ENCODE peak calls at places on chromosomes 11 and 22, in six cellular contexts. Z, P, F, L, E and T are unnamed samples. For H3K9me3, the result is how much of the 10 kb centered on the place peaks cover.

GRCh38 chr11:7202412-7202811 is 49.3 kb upstream of the SYT9 start:
- DNase-seq in Z (no peak), P (no peak), F (no peak), L (no peak), E (no peak), T (no peak)

GRCh38 chr11:93051181-93051580 is 81.7 kb downstream of the MTNR1B start:
- DNase-seq in Z (no peak), P (peak), F (no peak), L (no peak), E (no peak), T (no peak)

GRCh38 chr11:74696932-74697687 is 34.1 kb downstream of the CHRDL2 start:
- DNase-seq in Z (peak), P (peak), F (peak), L (peak), E (peak), T (no peak)

GRCh38 chr11:73258104-73258684 is 13.9 kb upstream of the P2RY6 start:
- DNase-seq in Z (no peak), P (no peak), F (no peak), L (no peak), E (peak), T (no peak)

GRCh38 chr11:77806415-77806814 is 14.1 kb downstream of the RSF1 start:
- DNase-seq in Z (no peak), P (no peak), F (no peak), L (no peak), E (no peak), T (no peak)

GRCh38 chr11:113350646-113351045 is 36.3 kb downstream of the TTC12 start:
- DNase-seq in Z (no peak), P (no peak), F (no peak), L (no peak), E (no peak), T (no peak)

GRCh38 chr11:129814244-129814992 is 1.2 kb upstream of the TMEM45B start:
- DNase-seq in Z (no peak), P (no peak), F (no peak), L (no peak), E (no peak), T (peak)

GRCh38 chr11:80860632-80861031 is 1419.8 kb upstream of the TENM4 start:
- DNase-seq in Z (no peak), P (no peak), F (no peak), L (no peak), E (no peak), T (no peak)

GRCh38 chr11:13150487-13150886 is 127.1 kb upstream of the BMAL1 start:
- DNase-seq in Z (no peak), P (no peak), F (no peak), L (no peak), E (no peak), T (no peak)

GRCh38 chr11:32183512-32183911 is 92.6 kb downstream of the RCN1 start:
- DNase-seq in Z (no peak), P (no peak), F (no peak), L (no peak), E (no peak), T (no peak)

GRCh38 chr11:45901646-45902045 is 5.4 kb downstream of the FREY1 start:
- DNase-seq in Z (no peak), P (no peak), F (peak), L (no peak), E (no peak), T (no peak)

GRCh38 chr22:50260801-50261614 is 475 bp downstream of the MAPK12 start:
- DNase-seq in Z (no peak), P (peak), F (no peak), L (no peak), E (no peak), T (peak)

GRCh38 chr22:42610211-42610610 is 4.5 kb downstream of the POLDIP3 start:
- DNase-seq in Z (no peak), P (no peak), F (no peak), L (no peak), E (no peak), T (no peak)

GRCh38 chr22:21076907-21077625 is 31.3 kb downstream of the LRRC74B start:
- DNase-seq in Z (no peak), P (no peak), F (no peak), L (no peak), E (no peak), T (no peak)

GRCh38 chr22:19218541-19219233 is 40.2 kb upstream of the SLC25A1 start:
- DNase-seq in Z (no peak), P (no peak), F (no peak), L (no peak), E (no peak), T (no peak)

GRCh38 chr11:18347471-18348125 is 25.2 kb downstream of the GTF2H1 start:
- DNase-seq in Z (no peak), P (peak), F (no peak), L (no peak), E (no peak), T (no peak)

GRCh38 chr11:86671386-86672006 is 920 bp downstream of the ME3 start:
- DNase-seq in Z (peak), P (no peak), F (peak), L (peak), E (peak), T (no peak)

GRCh38 chr11:56624661-56625110 is 10.0 kb upstream of the OR5M1 start:
- DNase-seq in Z (peak), P (peak), F (no peak), L (no peak), E (no peak), T (peak)

GRCh38 chr11:95680169-95680929 is 109.2 kb downstream of the FAM76B start:
- DNase-seq in Z (no peak), P (peak), F (no peak), L (no peak), E (no peak), T (no peak)

GRCh38 chr11:126452256-126452655 is 96.8 kb downstream of the ST3GAL4 start:
- DNase-seq in Z (no peak), P (no peak), F (no peak), L (no peak), E (no peak), T (no peak)

GRCh38 chr22:50548046-50548912 is 2.6 kb downstream of the KLHDC7B start:
- DNase-seq in Z (no peak), P (no peak), F (peak), L (peak), E (peak), T (peak)

GRCh38 chr22:19772673-19773469 is 12.3 kb downstream of the TBX1 start:
- DNase-seq in Z (no peak), P (no peak), F (no peak), L (no peak), E (no peak), T (peak)

GRCh38 chr11:115741376-115741775 is 237.2 kb upstream of the CADM1 start:
- DNase-seq in Z (no peak), P (no peak), F (no peak), L (no peak), E (no peak), T (no peak)

GRCh38 chr11:45079075-45079444 is 67.4 kb upstream of the PRDM11 start:
- DNase-seq in Z (no peak), P (no peak), F (no peak), L (no peak), E (no peak), T (no peak)

GRCh38 chr22:43017525-43018290 is 2.8 kb upstream of the PACSIN2 start:
- DNase-seq in Z (no peak), P (no peak), F (no peak), L (peak), E (peak), T (no peak)

GRCh38 chr11:95443386-95443785 is 212.4 kb upstream of the SESN3 start:
- DNase-seq in Z (no peak), P (no peak), F (no peak), L (no peak), E (no peak), T (peak)

GRCh38 chr11:64000026-64000739 is 13.9 kb downstream of the OTUB1 start:
- DNase-seq in Z (peak), P (peak), F (peak), L (peak), E (peak), T (peak)

GRCh38 chr11:46895821-46896220 is 22.5 kb downstream of the LRP4 start:
- DNase-seq in Z (no peak), P (no peak), F (peak), L (peak), E (peak), T (no peak)

GRCh38 chr11:25119416-25119815 is 622.6 kb downstream of the LUZP2 start:
- DNase-seq in Z (no peak), P (no peak), F (no peak), L (no peak), E (no peak), T (no peak)

GRCh38 chr11:90171359-90171758 is 36.9 kb downstream of the NAALAD2 start:
- DNase-seq in Z (no peak), P (no peak), F (no peak), L (no peak), E (no peak), T (no peak)

GRCh38 chr11:127106142-127106541 is 105.6 kb upstream of the KIRREL3 start:
- DNase-seq in Z (no peak), P (peak), F (no peak), L (no peak), E (no peak), T (no peak)

GRCh38 chr22:28231423-28231822 is 312.4 kb upstream of the PITPNB start:
- DNase-seq in Z (no peak), P (peak), F (no peak), L (no peak), E (no peak), T (no peak)

GRCh38 chr22:46652081-46652929 is 32.1 kb downstream of the GRAMD4 start:
- DNase-seq in Z (no peak), P (peak), F (no peak), L (no peak), E (peak), T (no peak)

GRCh38 chr22:22111267-22111751 is 128.7 kb upstream of the TOP3B start:
- DNase-seq in Z (no peak), P (peak), F (no peak), L (no peak), E (no peak), T (peak)

GRCh38 chr11:132035228-132035627 is 664.8 kb downstream of the NTM start:
- DNase-seq in Z (no peak), P (peak), F (no peak), L (no peak), E (no peak), T (no peak)

GRCh38 chr11:115497303-115497702 is 6.9 kb downstream of the CADM1 start:
- DNase-seq in Z (no peak), P (no peak), F (no peak), L (no peak), E (no peak), T (no peak)

GRCh38 chr22:39743955-39744752 is 149.4 kb downstream of the ENTHD1 start:
- DNase-seq in Z (no peak), P (no peak), F (no peak), L (no peak), E (no peak), T (no peak)

DNA sequence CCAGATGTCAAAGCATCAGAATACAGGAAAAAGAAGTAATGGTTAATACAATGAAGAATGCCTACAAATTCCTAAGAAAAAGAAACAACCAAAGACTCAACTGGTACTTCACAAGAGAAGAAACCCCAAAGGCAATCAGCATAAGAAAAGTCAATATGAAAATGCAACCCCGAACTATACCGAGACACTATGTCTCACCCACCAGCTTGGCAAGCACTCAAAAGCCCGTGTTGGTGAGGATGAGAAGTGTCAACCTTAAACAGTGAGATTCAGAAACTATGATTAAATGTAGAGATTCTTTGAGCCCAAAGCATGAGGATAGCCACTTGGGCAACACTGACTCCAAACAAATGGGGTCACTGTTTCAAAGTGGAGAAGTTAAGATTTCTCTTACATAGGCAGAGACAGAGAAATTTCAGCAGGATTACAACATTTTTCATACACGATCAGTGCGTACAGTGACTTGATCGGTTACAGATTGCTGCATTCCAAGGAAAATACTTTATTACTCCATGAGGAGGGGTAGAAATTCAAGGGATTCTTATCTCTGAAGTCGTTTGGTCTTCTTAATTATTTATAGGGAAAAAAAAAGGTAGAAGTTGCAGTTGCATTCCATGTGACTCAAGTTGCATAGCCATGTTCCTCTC is 10.9 kb upstream of the SMIM38 start:
- DNase-seq in Z (no peak), P (peak), F (no peak), L (no peak), E (no peak), T (no peak)
- H3K9me3 ChIP-seq in Z (under half), P (under half), F (under half), L (under half), E (under half), T (under half)

GRCh38 chr11:9980931-9981330 is 313.1 kb downstream of the SBF2 start:
- DNase-seq in Z (no peak), P (no peak), F (no peak), L (no peak), E (no peak), T (no peak)
- H3K27ac ChIP-seq in Z (no peak), P (no peak), F (no peak), L (no peak), E (no peak), T (no peak)

GRCh38 chr11:1547467-1548098 is 24.5 kb downstream of the DUSP8 start:
- DNase-seq in Z (no peak), P (no peak), F (peak), L (no peak), E (no peak), T (no peak)
- H3K4me3 ChIP-seq in Z (peak), P (no peak), F (no peak), L (peak), E (peak), T (no peak)

GRCh38 chr22:48945621-48946458 is 881.8 kb downstream of the BRD1 start:
- DNase-seq in Z (peak), P (no peak), F (no peak), L (peak), E (no peak), T (no peak)
- H3K9me3 ChIP-seq in Z (under half), P (under half), F (under half), L (under half), E (under half), T (under half)

DNA sequence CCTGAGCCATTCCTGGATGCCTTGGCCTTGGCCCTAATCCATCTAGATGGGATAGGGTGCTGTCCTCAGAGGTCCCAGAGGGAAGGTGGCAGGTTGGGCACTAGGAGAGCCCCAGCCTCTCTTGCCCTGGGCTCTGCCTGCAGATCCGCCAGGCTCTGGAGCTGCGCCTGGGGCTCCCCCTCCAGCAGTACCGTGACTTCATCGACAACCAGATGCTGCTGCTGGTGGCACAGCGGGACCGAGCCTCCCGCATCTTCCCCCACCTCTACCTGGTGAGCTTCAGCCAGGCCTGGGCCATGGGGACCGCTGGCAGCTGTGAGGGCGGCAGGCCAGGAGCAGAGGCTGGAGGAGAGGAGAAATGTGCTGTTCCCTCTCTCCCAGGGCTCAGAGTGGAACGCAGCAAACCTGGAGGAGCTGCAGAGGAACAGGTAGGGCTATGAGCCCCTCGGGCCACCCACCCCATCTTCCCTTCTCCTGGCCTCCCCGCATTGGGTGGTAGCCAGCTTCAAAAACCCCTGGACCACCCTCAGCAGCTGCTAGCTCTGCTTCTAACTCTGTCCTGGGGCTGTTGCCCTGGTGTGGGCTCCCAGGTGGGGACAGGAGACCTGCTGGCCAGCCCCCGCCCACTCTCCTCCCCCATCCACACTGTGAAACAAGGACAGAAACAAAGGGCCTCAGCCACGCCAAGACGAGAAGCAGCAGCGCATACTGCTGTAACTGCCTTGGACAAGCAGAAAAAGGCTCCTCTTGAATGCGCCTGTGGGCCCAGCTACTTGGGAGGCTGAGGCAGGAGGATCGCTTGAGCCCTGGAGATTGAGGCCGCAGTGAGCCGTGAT is 4.9 kb downstream of the SSH3 start:
- DNase-seq in Z (no peak), P (no peak), F (peak), L (peak), E (peak), T (no peak)
- H3K27ac ChIP-seq in Z (no peak), P (no peak), F (no peak), L (no peak), E (no peak), T (no peak)